ENCODE peak calls at places on chromosome 1, in four cellular contexts. M is K562, B is SK-N-SH, J is H1. S is an unnamed sample.

GRCh38 chr1:229671310-229671709 is 45.3 kb downstream of the URB2 start:
- DNase-seq in M (no peak), B (no peak), J (no peak), S (no peak)

GRCh38 chr1:28056129-28056925 is 32.1 kb downstream of the EYA3 start:
- DNase-seq in M (no peak), B (no peak), J (no peak), S (peak)

GRCh38 chr1:84847253-84848247 is 45.5 kb downstream of the LPAR3 start:
- DNase-seq in M (no peak), B (peak), J (no peak), S (no peak)

GRCh38 chr1:245304698-245305097 is 149.9 kb downstream of the KIF26B start:
- DNase-seq in M (no peak), B (no peak), J (no peak), S (no peak)

GRCh38 chr1:227093309-227093708 is 153.2 kb downstream of the COQ8A start:
- DNase-seq in M (no peak), B (no peak), J (no peak), S (no peak)

GRCh38 chr1:39116868-39117728 is 87.4 kb upstream of the MACF1 start:
- DNase-seq in M (peak), B (no peak), J (no peak), S (no peak)

GRCh38 chr1:54774820-54775498 is 10.6 kb upstream of the PARS2 start:
- DNase-seq in M (peak), B (peak), J (peak), S (no peak)

GRCh38 chr1:181161170-181161870 is 72.8 kb downstream of the IER5 start:
- DNase-seq in M (no peak), B (no peak), J (no peak), S (no peak)

GRCh38 chr1:66452162-66452561 is 81.8 kb upstream of the SGIP1 start:
- DNase-seq in M (no peak), B (no peak), J (no peak), S (no peak)

GRCh38 chr1:28021064-28021463 is 61.3 kb downstream of the XKR8 start:
- DNase-seq in M (no peak), B (no peak), J (no peak), S (no peak)

GRCh38 chr1:108597041-108597440 is 37.1 kb downstream of the EEIG2 start:
- DNase-seq in M (no peak), B (no peak), J (no peak), S (no peak)

GRCh38 chr1:65445837-65446236 is 25.4 kb downstream of the LEPR start:
- DNase-seq in M (no peak), B (no peak), J (no peak), S (no peak)

GRCh38 chr1:182977480-182977879 is 24.5 kb upstream of the SHCBP1L start:
- DNase-seq in M (no peak), B (no peak), J (no peak), S (no peak)

GRCh38 chr1:225651872-225652725 is 824 bp downstream of the ENAH start:
- DNase-seq in M (no peak), B (peak), J (peak), S (no peak)

GRCh38 chr1:215888159-215888558 is 321.1 kb downstream of the KCTD3 start:
- DNase-seq in M (no peak), B (no peak), J (no peak), S (no peak)

GRCh38 chr1:98260839-98261238 is 340.0 kb upstream of the DPYD start:
- DNase-seq in M (no peak), B (no peak), J (no peak), S (no peak)

GRCh38 chr1:15002325-15002724 is 151.2 kb upstream of the TMEM51 start:
- DNase-seq in M (no peak), B (no peak), J (no peak), S (no peak)

GRCh38 chr1:26281971-26282693 is 2.2 kb downstream of the SH3BGRL3 start:
- DNase-seq in M (peak), B (no peak), J (peak), S (no peak)

GRCh38 chr1:37795340-37796110 is 1.9 kb downstream of the MANEAL start:
- DNase-seq in M (peak), B (peak), J (peak), S (no peak)

GRCh38 chr1:53061859-53062714 is at the start of gene PODN:
- DNase-seq in M (peak), B (peak), J (peak), S (no peak)

GRCh38 chr1:100325415-100326324 is 26.6 kb upstream of the CDC14A start:
- DNase-seq in M (no peak), B (no peak), J (no peak), S (no peak)

GRCh38 chr1:32741417-32742131 is 39.0 kb upstream of the SYNC start:
- DNase-seq in M (peak), B (peak), J (peak), S (no peak)

GRCh38 chr1:106536741-106537140 is 519.7 kb upstream of the PRMT6 start:
- DNase-seq in M (no peak), B (no peak), J (no peak), S (no peak)

GRCh38 chr1:94698341-94698740 is 121.8 kb upstream of the SLC44A3 start:
- DNase-seq in M (no peak), B (no peak), J (no peak), S (no peak)

GRCh38 chr1:1204998-1205768 is 1.2 kb downstream of the TNFRSF18 start:
- DNase-seq in M (no peak), B (peak), J (no peak), S (no peak)

GRCh38 chr1:200226268-200226968 is 183.4 kb downstream of the ZNF281 start:
- DNase-seq in M (peak), B (no peak), J (no peak), S (no peak)

GRCh38 chr1:202967684-202968281 is 726 bp upstream of the CYB5R1 start:
- DNase-seq in M (no peak), B (peak), J (no peak), S (no peak)
- TF ChIP-seq NRF1 in M (no peak), B (no peak), J (no peak), S (no peak)

DNA sequence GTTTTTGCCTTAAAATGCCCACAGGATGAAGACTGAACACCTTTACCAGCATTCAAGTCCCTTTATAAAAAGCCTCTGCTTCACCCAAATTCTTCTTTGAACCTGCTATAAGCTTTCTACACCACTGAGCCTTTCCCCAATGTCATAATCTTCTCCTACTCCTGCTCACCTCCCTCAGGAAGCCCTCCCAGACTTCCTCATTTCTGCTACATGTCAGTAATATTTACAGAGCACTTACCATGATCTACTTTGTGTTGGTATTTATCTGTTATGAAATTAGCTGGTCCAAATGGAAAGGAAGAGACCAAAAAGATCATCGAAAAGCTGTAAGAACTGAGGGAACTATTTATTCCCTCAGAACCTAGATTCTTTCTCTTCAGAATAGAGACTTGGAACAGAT is 8.5 kb downstream of the OVGP1 start:
- DNase-seq in M (no peak), B (no peak), J (no peak), S (no peak)
- TF ChIP-seq NRF1 in M (no peak), B (no peak), J (no peak), S (no peak)

GRCh38 chr1:21068937-21069336 is 107.8 kb downstream of the EIF4G3 start:
- DNase-seq in M (no peak), B (no peak), J (no peak), S (no peak)
- TF ChIP-seq NRF1 in M (no peak), B (no peak), J (no peak), S (no peak)

GRCh38 chr1:188594542-188595235 is 1765.9 kb downstream of the PLA2G4A start:
- DNase-seq in M (no peak), B (no peak), J (no peak), S (no peak)
- TF ChIP-seq NRF1 in M (no peak), B (no peak), J (no peak), S (no peak)

GRCh38 chr1:64010316-64010715 is 193.1 kb upstream of the UBE2U start:
- DNase-seq in M (no peak), B (no peak), J (no peak), S (no peak)

GRCh38 chr1:64001038-64001437 is 202.4 kb upstream of the UBE2U start:
- DNase-seq in M (no peak), B (no peak), J (no peak), S (no peak)

GRCh38 chr1:64004451-64004850 is 199.0 kb upstream of the UBE2U start:
- DNase-seq in M (no peak), B (no peak), J (no peak), S (no peak)

DNA sequence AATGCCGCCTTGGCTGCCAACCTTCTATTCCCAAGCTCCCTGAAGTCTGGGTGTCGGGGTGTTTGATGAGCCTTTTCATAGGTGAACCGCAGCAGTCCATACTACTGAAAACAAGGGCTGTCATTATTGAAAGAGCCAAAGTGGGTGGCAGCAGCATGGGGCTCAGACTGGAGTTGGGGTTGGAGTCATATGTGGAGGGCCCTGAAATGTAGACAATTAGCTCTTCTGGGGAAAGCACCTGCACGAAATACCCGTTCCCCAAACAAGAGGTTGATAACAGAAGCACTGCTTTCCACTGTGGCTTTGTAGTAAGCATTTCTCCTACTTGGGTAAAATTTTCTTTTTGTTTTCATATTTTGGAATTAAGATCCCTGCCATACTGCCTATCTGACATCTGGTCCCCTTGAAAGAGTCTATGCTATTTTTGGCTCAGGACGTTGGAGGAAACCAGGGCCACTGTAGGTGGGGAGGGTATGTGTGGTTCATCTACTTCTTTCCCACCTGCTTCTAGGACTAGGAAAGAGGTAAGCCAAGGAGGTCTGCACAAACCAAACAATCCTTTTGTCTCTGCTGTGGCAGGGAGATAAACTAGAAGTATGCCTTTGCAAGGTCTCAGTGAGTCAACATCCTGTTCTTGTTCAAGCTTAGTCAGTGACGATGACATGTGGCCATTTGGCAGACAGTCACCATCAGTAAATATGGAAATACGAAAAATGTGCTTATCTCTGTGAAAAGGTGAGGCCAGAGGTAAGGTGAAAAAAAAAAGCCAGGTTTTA is 197.0 kb upstream of the UBE2U start:
- DNase-seq in M (peak), B (no peak), J (no peak), S (no peak)
- TF ChIP-seq NRF1 in M (no peak), B (no peak), J (no peak), S (no peak)

GRCh38 chr1:3669421-3669821 is 17.1 kb downstream of the TP73 start:
- DNase-seq in M (no peak), B (no peak), J (no peak), S (no peak)
- TF ChIP-seq NRF1 in M (no peak), B (no peak), J (no peak), S (no peak)

GRCh38 chr1:185701650-185702049 is 32.5 kb upstream of the HMCN1 start:
- DNase-seq in M (no peak), B (no peak), J (no peak), S (no peak)

GRCh38 chr1:185696419-185697150 is 37.6 kb upstream of the HMCN1 start:
- DNase-seq in M (no peak), B (no peak), J (no peak), S (no peak)

GRCh38 chr1:185695299-185695698 is 38.9 kb upstream of the HMCN1 start:
- DNase-seq in M (no peak), B (no peak), J (no peak), S (no peak)

GRCh38 chr1:185704181-185704580 is 30.0 kb upstream of the HMCN1 start:
- DNase-seq in M (no peak), B (no peak), J (no peak), S (no peak)

DNA sequence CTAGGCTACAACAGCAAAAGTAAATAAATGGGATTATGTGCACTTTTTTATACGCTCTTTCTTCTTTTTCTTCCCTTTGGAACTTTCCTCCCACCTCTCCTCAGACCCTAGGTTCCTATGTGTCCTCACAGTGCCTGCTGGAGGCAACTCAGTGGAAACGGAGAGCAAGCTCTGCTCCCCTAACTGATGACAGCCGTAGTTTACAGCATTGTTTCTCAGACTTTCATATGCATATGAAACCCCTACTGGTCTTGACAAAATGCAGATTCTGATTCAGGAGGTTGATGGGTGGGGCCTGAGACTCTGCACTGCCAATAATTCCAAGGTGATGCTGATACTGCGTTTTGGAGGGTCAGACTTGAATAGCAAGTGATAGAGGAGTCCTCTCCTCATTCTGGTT is 34.3 kb upstream of the HMCN1 start:
- DNase-seq in M (no peak), B (no peak), J (no peak), S (no peak)
- TF ChIP-seq NRF1 in M (no peak), B (no peak), J (no peak), S (no peak)